ENCODE peak calls at places on chromosome 5, in six cellular contexts. U is HFFc6, Q is GM04504, M is A549, P is Kasumi-1, F is D341Med. A is an unnamed sample.

GRCh38 chr5:96337048-96337781 is 95.8 kb downstream of the PCSK1 start:
- DNase-seq in U (no peak), Q (no peak), M (no peak), P (peak), F (no peak), A (no peak)

GRCh38 chr5:132497488-132497997 is 7.0 kb upstream of the IRF1 start:
- DNase-seq in U (peak), Q (peak), M (peak), P (no peak), F (peak), A (peak)

GRCh38 chr5:160749682-160750081 is 102.3 kb downstream of the ATP10B start:
- DNase-seq in U (no peak), Q (no peak), M (no peak), P (no peak), F (no peak), A (no peak)

GRCh38 chr5:110785356-110785755 is 46.5 kb downstream of the SLC25A46 start:
- DNase-seq in U (no peak), Q (no peak), M (no peak), P (no peak), F (no peak), A (peak)

GRCh38 chr5:91328743-91329142 is 54.4 kb downstream of the ARRDC3 start:
- DNase-seq in U (no peak), Q (no peak), M (no peak), P (no peak), F (no peak), A (no peak)

GRCh38 chr5:72241346-72242003 is 78.6 kb downstream of the MRPS27 start:
- DNase-seq in U (no peak), Q (no peak), M (no peak), P (no peak), F (no peak), A (no peak)

GRCh38 chr5:149175346-149176113 is 34.2 kb downstream of the ABLIM3 start:
- DNase-seq in U (no peak), Q (no peak), M (no peak), P (no peak), F (no peak), A (no peak)

GRCh38 chr5:37876926-37877325 is 37.1 kb upstream of the GDNF start:
- DNase-seq in U (no peak), Q (no peak), M (no peak), P (no peak), F (no peak), A (no peak)

GRCh38 chr5:172630082-172630481 is 11.0 kb upstream of the NEURL1B start:
- DNase-seq in U (no peak), Q (no peak), M (no peak), P (no peak), F (no peak), A (no peak)